ENCODE peak calls at places on chromosome 1, in four cellular contexts. P is spleen, I is mesothelial cell of epicardium, Y is fibroblast of pulmonary artery. K is an unnamed sample.
A peak's percentile ranks its signal among the peaks of the same experiment; 100 is the strongest.

GRCh38 chr1:74467786-74468377 is 44.5 kb downstream of the LRRC53 start:
- DNase-seq in P (no peak), I (no peak), Y (peak; percentile 48), K (no peak)

GRCh38 chr1:17662296-17662695 is 92.8 kb upstream of the ACTL8 start:
- DNase-seq in P (no peak), I (no peak), Y (no peak), K (no peak)

GRCh38 chr1:92826792-92827191 is 5.0 kb upstream of the RPL5 start:
- DNase-seq in P (no peak), I (no peak), Y (peak; percentile 40), K (no peak)

GRCh38 chr1:92485374-92486250 is 1.1 kb downstream of the GFI1 start:
- DNase-seq in P (peak; percentile 96), I (peak; percentile 66), Y (no peak), K (no peak)

GRCh38 chr1:109988349-109988914 is 3.9 kb downstream of the AHCYL1 start:
- DNase-seq in P (no peak), I (no peak), Y (no peak), K (no peak)

GRCh38 chr1:58047265-58047858 is 499.2 kb downstream of the OMA1 start:
- DNase-seq in P (no peak), I (no peak), Y (peak; percentile 8), K (no peak)

GRCh38 chr1:91877574-91878208 is 8.3 kb downstream of the TGFBR3 start:
- DNase-seq in P (no peak), I (no peak), Y (peak; percentile 20), K (no peak)

GRCh38 chr1:204150702-204151561 is 912 bp downstream of the ETNK2 start:
- DNase-seq in P (no peak), I (no peak), Y (no peak), K (peak; percentile 85)

GRCh38 chr1:192553741-192554140 is 21.8 kb upstream of the RGS1 start:
- DNase-seq in P (no peak), I (no peak), Y (no peak), K (no peak)

GRCh38 chr1:214338212-214338611 is 57.3 kb downstream of the SMYD2 start:
- DNase-seq in P (no peak), I (no peak), Y (no peak), K (no peak)

GRCh38 chr1:2400950-2401649 is 9.5 kb downstream of the RER1 start:
- DNase-seq in P (no peak), I (no peak), Y (no peak), K (no peak)

GRCh38 chr1:173507205-173507846 is 30.2 kb downstream of the PRDX6 start:
- DNase-seq in P (no peak), I (no peak), Y (peak; percentile 35), K (no peak)